ENCODE peak calls at places on chromosome 3, in five cellular contexts. One of them, this sample, is unnamed.

GRCh38 chr3:185702564-185703225 is 116.6 kb downstream of the SENP2 start:
- DNase-seq in AML-193: no peak
- DNase-seq in AG20443: no peak
- DNase-seq in K562: peak; percentile 33
- DNase-seq in LoVo: no peak
- DNase-seq in this sample: no peak

GRCh38 chr3:31244929-31245817 is 287.6 kb upstream of the STT3B start:
- DNase-seq in AML-193: no peak
- DNase-seq in AG20443: no peak
- DNase-seq in K562: no peak
- DNase-seq in LoVo: no peak
- DNase-seq in this sample: no peak

GRCh38 chr3:157360044-157360443 is 76.6 kb upstream of the PTX3 start:
- DNase-seq in AML-193: no peak
- DNase-seq in AG20443: peak; percentile 79
- DNase-seq in K562: no peak
- DNase-seq in LoVo: peak; percentile 6
- DNase-seq in this sample: peak; percentile 92

GRCh38 chr3:123640311-123641083 is 55.6 kb upstream of the HACD2 start:
- DNase-seq in AML-193: no peak
- DNase-seq in AG20443: peak; percentile 37
- DNase-seq in K562: no peak
- DNase-seq in LoVo: no peak
- DNase-seq in this sample: no peak

GRCh38 chr3:4978966-4979400 is 254 bp upstream of the BHLHE40 start:
- DNase-seq in AML-193: peak; percentile 98
- DNase-seq in AG20443: peak; percentile 86
- DNase-seq in K562: peak; percentile 99
- DNase-seq in LoVo: peak; percentile 88
- DNase-seq in this sample: peak; percentile 93

GRCh38 chr3:136336329-136337100 is 86.4 kb downstream of the PCCB start:
- DNase-seq in AML-193: no peak
- DNase-seq in AG20443: peak; percentile 72
- DNase-seq in K562: no peak
- DNase-seq in LoVo: no peak
- DNase-seq in this sample: no peak

GRCh38 chr3:146469206-146470017 is at the start of gene PLSCR2:
- DNase-seq in AML-193: no peak
- DNase-seq in AG20443: peak; percentile 71
- DNase-seq in K562: peak; percentile 88
- DNase-seq in LoVo: no peak
- DNase-seq in this sample: peak; percentile 54

GRCh38 chr3:36943601-36944000 is 1.3 kb downstream of the TRANK1 start:
- DNase-seq in AML-193: peak; percentile 47
- DNase-seq in AG20443: no peak
- DNase-seq in K562: no peak
- DNase-seq in LoVo: no peak
- DNase-seq in this sample: no peak

GRCh38 chr3:20916966-20917606 is 731.1 kb upstream of the SGO1 start:
- DNase-seq in AML-193: no peak
- DNase-seq in AG20443: no peak
- DNase-seq in K562: no peak
- DNase-seq in LoVo: no peak
- DNase-seq in this sample: no peak

GRCh38 chr3:161796780-161797179 is 300.2 kb downstream of the OTOL1 start:
- DNase-seq in AML-193: no peak
- DNase-seq in AG20443: no peak
- DNase-seq in K562: no peak
- DNase-seq in LoVo: no peak
- DNase-seq in this sample: no peak

GRCh38 chr3:51379746-51380330 is 5.3 kb upstream of the MANF start:
- DNase-seq in AML-193: no peak
- DNase-seq in AG20443: no peak
- DNase-seq in K562: no peak
- DNase-seq in LoVo: no peak
- DNase-seq in this sample: no peak

GRCh38 chr3:25297667-25298585 is 130.1 kb upstream of the RARB start:
- DNase-seq in AML-193: no peak
- DNase-seq in AG20443: no peak
- DNase-seq in K562: no peak
- DNase-seq in LoVo: no peak
- DNase-seq in this sample: no peak

GRCh38 chr3:57783186-57784088 is 27.3 kb downstream of the SLMAP start:
- DNase-seq in AML-193: no peak
- DNase-seq in AG20443: no peak
- DNase-seq in K562: peak; percentile 36
- DNase-seq in LoVo: no peak
- DNase-seq in this sample: no peak

GRCh38 chr3:136276049-136276755 is 26.1 kb downstream of the PCCB start:
- DNase-seq in AML-193: no peak
- DNase-seq in AG20443: no peak
- DNase-seq in K562: no peak
- DNase-seq in LoVo: no peak
- DNase-seq in this sample: no peak

GRCh38 chr3:156507285-156507684 is 47.6 kb downstream of the SSR3 start:
- DNase-seq in AML-193: no peak
- DNase-seq in AG20443: no peak
- DNase-seq in K562: no peak
- DNase-seq in LoVo: no peak
- DNase-seq in this sample: no peak

GRCh38 chr3:77799280-77799679 is 759.4 kb downstream of the ROBO2 start:
- DNase-seq in AML-193: no peak
- DNase-seq in AG20443: no peak
- DNase-seq in K562: no peak
- DNase-seq in LoVo: no peak
- DNase-seq in this sample: no peak

GRCh38 chr3:114336122-114336697 is 42.4 kb downstream of the TIGIT start:
- DNase-seq in AML-193: no peak
- DNase-seq in AG20443: no peak
- DNase-seq in K562: no peak
- DNase-seq in LoVo: no peak
- DNase-seq in this sample: no peak

GRCh38 chr3:195956577-195956976 is 48.2 kb upstream of the TNK2 start:
- DNase-seq in AML-193: no peak
- DNase-seq in AG20443: no peak
- DNase-seq in K562: no peak
- DNase-seq in LoVo: no peak
- DNase-seq in this sample: no peak

GRCh38 chr3:117954131-117954530 is 1080.5 kb downstream of the IGSF11 start:
- DNase-seq in AML-193: no peak
- DNase-seq in AG20443: no peak
- DNase-seq in K562: no peak
- DNase-seq in LoVo: no peak
- DNase-seq in this sample: no peak

GRCh38 chr3:11245827-11246662 is 26.2 kb upstream of the ATG7 start:
- DNase-seq in AML-193: no peak
- DNase-seq in AG20443: no peak
- DNase-seq in K562: no peak
- DNase-seq in LoVo: no peak
- DNase-seq in this sample: no peak

GRCh38 chr3:32105291-32106131 is 909 bp upstream of the GPD1L start:
- DNase-seq in AML-193: no peak
- DNase-seq in AG20443: no peak
- DNase-seq in K562: no peak
- DNase-seq in LoVo: peak; percentile 53
- DNase-seq in this sample: peak; percentile 7

GRCh38 chr3:160448845-160449659 is 534 bp downstream of the TRIM59 start:
- DNase-seq in AML-193: no peak
- DNase-seq in AG20443: no peak
- DNase-seq in K562: peak; percentile 51
- DNase-seq in LoVo: peak; percentile 6
- DNase-seq in this sample: peak; percentile 16

GRCh38 chr3:86887876-86888275 is 103.1 kb downstream of the VGLL3 start:
- DNase-seq in AML-193: no peak
- DNase-seq in AG20443: no peak
- DNase-seq in K562: no peak
- DNase-seq in LoVo: no peak
- DNase-seq in this sample: no peak

GRCh38 chr3:193772389-193772788 is 179.4 kb downstream of the OPA1 start:
- DNase-seq in AML-193: no peak
- DNase-seq in AG20443: no peak
- DNase-seq in K562: no peak
- DNase-seq in LoVo: no peak
- DNase-seq in this sample: no peak

GRCh38 chr3:191139771-191140170 is 59.3 kb upstream of the OSTN start:
- DNase-seq in AML-193: no peak
- DNase-seq in AG20443: peak; percentile 26
- DNase-seq in K562: no peak
- DNase-seq in LoVo: no peak
- DNase-seq in this sample: no peak

GRCh38 chr3:37967252-37967881 is 23.2 kb upstream of the VILL start:
- DNase-seq in AML-193: peak; percentile 65
- DNase-seq in AG20443: peak; percentile 85
- DNase-seq in K562: peak; percentile 78
- DNase-seq in LoVo: peak; percentile 53
- DNase-seq in this sample: peak; percentile 67

GRCh38 chr3:156010829-156011228 is 109.5 kb upstream of the KCNAB1 start:
- DNase-seq in AML-193: no peak
- DNase-seq in AG20443: no peak
- DNase-seq in K562: peak; percentile 40
- DNase-seq in LoVo: peak; percentile 24
- DNase-seq in this sample: peak; percentile 7